ENCODE peak calls at places on chromosomes 6 and 20, in six cellular contexts. J is astrocyte of the spinal cord; H is stimulated activated CD4-positive, alpha-beta T cell treated with anti-CD3 and anti-CD28 coated beads, Interleukin-15, amount 100 ng/mL, for 1 hour; I is stromal cell of bone marrow; Z is fibroblast of pulmonary artery; N is hypothalamus. L is an unnamed sample.

GRCh38 chr20:363319-364078 is 16.6 kb downstream of the NRSN2 start:
- DNase-seq in J (no peak), H (no peak), N (no peak), Z (no peak), I (no peak), L (no peak)

GRCh38 chr20:38215789-38216182 is 44.7 kb downstream of the KIAA1755 start:
- DNase-seq in Z (no peak), I (no peak), N (no peak), J (no peak), H (no peak), L (no peak)

GRCh38 chr20:5316188-5317158 is at the start of gene PROKR2:
- DNase-seq in Z (no peak), I (no peak), J (no peak), H (no peak), N (no peak), L (no peak)

GRCh38 chr6:143058987-143059386 is 1.7 kb upstream of the AIG1 start:
- DNase-seq in H (no peak), N (no peak), Z (no peak), J (no peak), I (no peak), L (peak)

GRCh38 chr6:36033935-36034334 is 6.3 kb downstream of the MAPK14 start:
- DNase-seq in J (peak), Z (no peak), H (no peak), N (no peak), I (no peak), L (peak)

GRCh38 chr6:93468291-93468690 is 48.9 kb upstream of the EPHA7 start:
- DNase-seq in H (no peak), I (no peak), N (no peak), Z (peak), J (peak), L (peak)

GRCh38 chr6:36076178-36077088 is 48.8 kb downstream of the MAPK14 start:
- DNase-seq in N (no peak), Z (no peak), I (no peak), J (no peak), H (no peak), L (no peak)

GRCh38 chr20:38434310-38434741 is 802 bp downstream of the SNHG17 start:
- DNase-seq in Z (peak), H (no peak), J (no peak), N (no peak), I (no peak), L (no peak)

GRCh38 chr6:64984947-64985346 is 722.1 kb downstream of the EYS start:
- DNase-seq in H (no peak), N (no peak), I (no peak), J (no peak), Z (no peak), L (no peak)

GRCh38 chr20:46311039-46311650 is 2.8 kb upstream of the CDH22 start:
- DNase-seq in H (no peak), I (no peak), Z (no peak), N (no peak), J (no peak), L (no peak)

GRCh38 chr6:105794263-105794662 is 291.9 kb upstream of the PRDM1 start:
- DNase-seq in Z (no peak), H (no peak), N (no peak), I (peak), J (peak), L (peak)

GRCh38 chr20:36541227-36542018 is at the start of gene MYL9:
- DNase-seq in I (peak), H (no peak), N (no peak), Z (peak), J (peak), L (peak)

GRCh38 chr6:28683945-28684538 is 158.4 kb downstream of the GPX5 start:
- DNase-seq in Z (peak), N (no peak), J (peak), I (peak), H (no peak), L (peak)

GRCh38 chr20:38291582-38291918 is 12.4 kb upstream of the BPI start:
- DNase-seq in J (no peak), H (no peak), N (no peak), I (no peak), Z (no peak), L (no peak)

GRCh38 chr6:144928847-144929246 is 643.7 kb downstream of the UTRN start:
- DNase-seq in J (no peak), Z (no peak), N (no peak), H (no peak), I (no peak), L (peak)

GRCh38 chr6:120938164-120938875 is 396.0 kb downstream of the TBC1D32 start:
- DNase-seq in H (no peak), N (no peak), Z (no peak), J (no peak), I (no peak), L (no peak)

GRCh38 chr6:157841211-157841840 is 18.3 kb downstream of the SNX9 start:
- DNase-seq in Z (no peak), H (no peak), J (no peak), I (no peak), N (no peak), L (no peak)

GRCh38 chr6:53065266-53066058 is at the start of gene FBXO9:
- DNase-seq in I (no peak), Z (no peak), J (no peak), H (peak), N (peak), L (peak)

GRCh38 chr6:129432738-129433137 is 277.2 kb downstream of the ARHGAP18 start:
- DNase-seq in Z (no peak), H (no peak), N (no peak), I (no peak), J (peak), L (no peak)

GRCh38 chr6:151054304-151054703 is 185.5 kb upstream of the AKAP12 start:
- DNase-seq in J (peak), H (no peak), N (no peak), Z (peak), I (no peak), L (no peak)

GRCh38 chr6:29557320-29557719 is 2.2 kb downstream of the UBD start:
- DNase-seq in H (no peak), N (no peak), Z (no peak), I (no peak), J (no peak), L (no peak)

GRCh38 chr6:11822346-11822745 is 43.7 kb upstream of the ADTRP start:
- DNase-seq in N (no peak), H (no peak), J (no peak), Z (no peak), I (no peak), L (no peak)

GRCh38 chr6:121794630-121795029 is 359.2 kb downstream of the GJA1 start:
- DNase-seq in Z (peak), H (no peak), N (no peak), J (peak), I (peak), L (peak)

GRCh38 chr6:23176883-23177282 is 607.5 kb downstream of the HDGFL1 start:
- DNase-seq in N (no peak), H (no peak), J (no peak), Z (no peak), I (no peak), L (no peak)

GRCh38 chr20:31517373-31517772 is 3.1 kb downstream of the HM13 start:
- DNase-seq in N (no peak), I (peak), Z (peak), J (peak), H (no peak), L (peak)

GRCh38 chr6:137661601-137662000 is 167.4 kb upstream of the OLIG3 start:
- DNase-seq in I (no peak), N (no peak), Z (peak), H (peak), J (no peak), L (peak)

GRCh38 chr6:1589208-1589607 is 20.5 kb upstream of the FOXC1 start:
- DNase-seq in H (no peak), I (no peak), Z (no peak), J (no peak), N (no peak), L (no peak)

GRCh38 chr6:146709036-146709622 is 110.4 kb downstream of the ADGB start:
- DNase-seq in H (no peak), I (no peak), Z (no peak), J (no peak), N (no peak), L (no peak)

GRCh38 chr6:74755196-74755595 is 450.7 kb downstream of the COL12A1 start:
- DNase-seq in N (no peak), H (no peak), I (no peak), J (no peak), Z (no peak), L (no peak)

GRCh38 chr6:154606457-154606856 is 96.0 kb upstream of the CNKSR3 start:
- DNase-seq in N (no peak), J (no peak), H (peak), I (no peak), Z (peak), L (no peak)

L was measured in myocyte.